ENCODE peak calls at places on chromosomes 4 and X, in four cellular contexts. M, E, W and H are unnamed samples.

GRCh38 chrX:2608638-2609430 is 82.3 kb upstream of the CD99 start:
- DNase-seq in E (peak; percentile 93), W (peak; percentile 82), M (peak; percentile 90), H (peak; percentile 89)

GRCh38 chr4:56910172-56910967 is 2.7 kb downstream of the REST start:
- DNase-seq in M (no peak), E (no peak), W (no peak), H (no peak)

GRCh38 chrX:69424161-69424560 is 80.0 kb upstream of the NALF2 start:
- DNase-seq in M (peak; percentile 32), E (no peak), W (peak; percentile 5), H (peak; percentile 8)

GRCh38 chrX:124010157-124010556 is 48.7 kb downstream of the STAG2 start:
- DNase-seq in E (peak; percentile 28), W (no peak), M (no peak), H (no peak)

GRCh38 chr4:142703694-142704309 is 142.3 kb downstream of the INPP4B start:
- DNase-seq in E (peak; percentile 83), M (no peak), W (no peak), H (no peak)

GRCh38 chr4:41121906-41122305 is 92.4 kb downstream of the APBB2 start:
- DNase-seq in W (no peak), E (no peak), M (no peak), H (no peak)

GRCh38 chrX:110123331-110123782 is 120.4 kb downstream of the TMEM164 start:
- DNase-seq in M (no peak), W (no peak), E (no peak), H (no peak)

GRCh38 chr4:143667461-143667860 is 33.0 kb downstream of the FREM3 start:
- DNase-seq in W (peak; percentile 19), M (no peak), E (no peak), H (no peak)

GRCh38 chr4:54317690-54318089 is 88.6 kb downstream of the PDGFRA start:
- DNase-seq in W (no peak), M (no peak), E (no peak), H (no peak)

GRCh38 chrX:149950681-149951080 is 12.4 kb upstream of the EOLA2 start:
- DNase-seq in W (peak; percentile 55), E (peak; percentile 40), M (peak; percentile 20), H (peak; percentile 14)

GRCh38 chrX:100768679-100769338 is 36.9 kb upstream of the SYTL4 start:
- DNase-seq in M (peak; percentile 76), E (peak; percentile 79), W (peak; percentile 68), H (peak; percentile 80)

GRCh38 chrX:70480660-70481018 is 36.0 kb downstream of the DLG3 start:
- DNase-seq in M (no peak), W (no peak), E (no peak), H (no peak)

GRCh38 chr4:176002007-176002623 is 63.5 kb upstream of the WDR17 start:
- DNase-seq in M (peak; percentile 78), E (peak; percentile 2), W (no peak), H (no peak)

GRCh38 chr4:56326363-56326762 is 60.9 kb downstream of the AASDH start:
- DNase-seq in E (no peak), W (no peak), M (no peak), H (no peak)

GRCh38 chrX:19625612-19626011 is 110.3 kb upstream of the MAP3K15 start:
- DNase-seq in W (no peak), E (peak; percentile 58), M (no peak), H (no peak)

GRCh38 chr4:134722306-134722705 is 520.7 kb upstream of the PABPC4L start:
- DNase-seq in M (no peak), E (no peak), W (no peak), H (no peak)

GRCh38 chrX:107711521-107712041 is 64.0 kb downstream of the TSC22D3 start:
- DNase-seq in M (no peak), W (peak; percentile 19), E (no peak), H (no peak)

GRCh38 chrX:150119323-150119722 is 181.0 kb upstream of the EOLA2 start:
- DNase-seq in E (no peak), W (no peak), M (no peak), H (no peak)

GRCh38 chrX:134512566-134512965 is 52.6 kb downstream of the HPRT1 start:
- DNase-seq in W (peak; percentile 83), E (no peak), M (peak; percentile 31), H (no peak)

GRCh38 chrX:116230136-116230886 is 59.8 kb downstream of the AGTR2 start:
- DNase-seq in W (no peak), E (no peak), M (no peak), H (no peak)

GRCh38 chr4:144591401-144591800 is 54.6 kb upstream of the HHIP start:
- DNase-seq in M (no peak), E (no peak), W (peak; percentile 87), H (no peak)

GRCh38 chr4:65868096-65868824 is 198.0 kb upstream of the EPHA5 start:
- DNase-seq in E (no peak), M (no peak), W (no peak), H (no peak)

GRCh38 chrX:39242187-39242586 is 440.9 kb downstream of the MID1IP1 start:
- DNase-seq in W (no peak), M (peak; percentile 51), E (peak; percentile 44), H (peak; percentile 37)

GRCh38 chr4:8400641-8401325 is 39.7 kb downstream of the ACOX3 start:
- DNase-seq in E (no peak), W (no peak), M (no peak), H (no peak)

GRCh38 chr4:8427761-8428287 is 12.7 kb downstream of the ACOX3 start:
- DNase-seq in W (peak; percentile 26), E (peak; percentile 57), M (peak; percentile 32), H (peak; percentile 21)

GRCh38 chrX:106680716-106681115 is 45.8 kb upstream of the RNF128 start:
- DNase-seq in M (no peak), E (no peak), W (no peak), H (no peak)

GRCh38 chr4:79211490-79211889 is 114.4 kb downstream of the NAA11 start:
- DNase-seq in M (no peak), W (no peak), E (no peak), H (peak; percentile 89)

GRCh38 chr4:179095585-179096228 is 1653.5 kb upstream of the AGA start:
- DNase-seq in W (peak; percentile 51), M (peak; percentile 83), E (no peak), H (peak; percentile 23)

GRCh38 chr4:114302472-114302871 is 296.1 kb upstream of the UGT8 start:
- DNase-seq in M (peak; percentile 11), W (no peak), E (no peak), H (no peak)

GRCh38 chr4:48190839-48191238 is 56.8 kb upstream of the TXK start:
- DNase-seq in W (no peak), E (no peak), M (no peak), H (no peak)

GRCh38 chr4:2058264-2059033 is 678 bp upstream of the NAT8L start:
- DNase-seq in W (no peak), E (no peak), M (peak; percentile 57), H (peak; percentile 82)

GRCh38 chrX:40947276-40947675 is 138.0 kb upstream of the USP9X start:
- DNase-seq in E (no peak), W (peak; percentile 38), M (no peak), H (no peak)

GRCh38 chr4:102343964-102344519 is 1.2 kb downstream of the SLC39A8 start:
- DNase-seq in E (peak; percentile 69), W (no peak), M (no peak), H (peak; percentile 30)

DNA sequence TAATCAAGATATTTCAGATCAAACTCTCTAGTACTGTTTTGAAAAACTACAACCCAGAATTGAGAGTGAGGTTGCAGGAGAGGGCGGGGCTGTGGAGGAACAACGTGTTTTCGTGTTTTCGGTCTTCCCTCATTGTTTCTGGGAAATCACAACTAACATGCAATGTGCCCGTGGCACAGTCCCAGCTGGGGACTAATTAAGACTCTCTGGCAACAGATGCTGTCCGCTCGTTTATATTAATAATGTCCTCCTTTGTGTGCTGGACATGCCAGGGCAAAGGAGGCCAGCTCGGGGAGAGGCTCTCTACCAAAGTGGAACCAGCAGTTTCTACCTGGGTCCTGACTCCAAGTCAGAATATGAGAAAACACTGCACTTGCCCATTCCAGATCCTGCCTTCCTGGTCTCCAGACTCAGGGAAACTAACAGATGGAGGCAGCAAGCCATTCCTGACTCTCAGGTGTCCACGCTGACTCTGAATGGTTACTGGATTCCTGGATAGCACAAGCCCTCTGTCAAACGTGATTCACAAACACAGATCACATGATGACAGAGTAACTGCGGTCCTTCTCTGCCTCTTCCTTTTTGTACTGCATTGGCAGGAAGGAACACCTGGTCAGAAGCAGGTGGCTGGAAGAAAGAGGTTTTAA is 65.1 kb downstream of the COQ2 start:
- DNase-seq in M (no peak), E (peak; percentile 71), W (no peak), H (no peak)
- H3K4me3 ChIP-seq in M (no peak overlapping the region), E (peak overlapping the region; percentile 60), W (no peak overlapping the region), H (no peak overlapping the region)

DNA sequence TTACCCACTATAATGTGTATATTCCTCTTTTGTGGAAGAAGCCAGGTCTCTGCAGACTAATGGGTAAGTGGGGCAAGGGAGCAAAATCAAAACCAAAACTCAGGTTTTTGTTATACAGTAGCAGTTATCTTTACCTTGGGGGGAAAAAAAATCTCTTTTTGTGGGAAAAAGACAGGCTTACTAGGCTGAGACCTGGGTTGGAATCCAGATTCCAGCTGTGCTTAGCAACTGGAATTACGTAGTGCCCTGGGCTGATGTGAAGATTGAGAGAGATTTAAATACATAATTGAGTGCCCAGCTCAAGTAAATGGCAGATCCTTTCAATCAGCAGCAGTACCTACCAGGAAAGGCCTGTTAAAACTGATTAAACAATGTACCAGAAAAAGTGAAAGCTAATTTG is 15.4 kb upstream of the SCD5 start:
- DNase-seq in E (no peak), W (no peak), M (no peak), H (no peak)
- H3K4me3 ChIP-seq in E (no peak overlapping the region), W (no peak overlapping the region), M (no peak overlapping the region), H (no peak overlapping the region)

DNA sequence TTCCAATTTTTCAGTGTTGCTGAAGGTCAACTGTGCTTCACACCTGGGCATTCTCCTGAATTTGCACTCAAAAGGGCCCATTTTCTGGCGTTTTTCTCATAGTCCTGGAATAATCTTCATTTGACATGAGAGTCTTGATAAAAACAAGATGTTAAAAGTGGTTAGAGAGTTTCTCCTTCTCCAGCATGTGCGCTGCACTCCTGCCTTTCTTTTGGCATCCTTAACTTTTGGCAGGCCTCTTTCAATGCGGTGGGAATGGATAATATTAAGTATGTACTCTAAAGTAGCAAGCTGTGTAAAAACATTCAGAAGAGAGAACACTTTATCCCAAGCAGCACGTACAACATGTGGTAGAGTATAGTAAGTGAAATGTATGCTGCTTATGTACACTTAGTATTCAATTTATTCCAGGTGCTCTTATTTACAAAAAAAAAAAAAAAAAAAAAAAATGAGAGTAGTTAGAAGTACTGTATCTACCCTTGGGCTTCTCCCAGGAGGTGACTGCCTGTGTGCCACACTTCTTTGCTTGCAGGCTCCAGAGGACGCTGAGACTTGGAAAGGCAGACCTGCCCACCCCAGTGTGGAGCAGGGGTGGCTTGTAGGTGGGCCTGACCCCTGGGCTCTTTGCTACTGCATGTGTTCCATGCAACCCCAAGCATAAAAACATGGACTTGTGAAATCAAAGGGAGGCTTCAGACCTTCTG is 3.9 kb downstream of the FGF2 start:
- DNase-seq in M (no peak), W (no peak), E (no peak), H (no peak)
- H3K4me3 ChIP-seq in M (peak overlapping the region; percentile 68), W (no peak overlapping the region), E (no peak overlapping the region), H (no peak overlapping the region)

DNA sequence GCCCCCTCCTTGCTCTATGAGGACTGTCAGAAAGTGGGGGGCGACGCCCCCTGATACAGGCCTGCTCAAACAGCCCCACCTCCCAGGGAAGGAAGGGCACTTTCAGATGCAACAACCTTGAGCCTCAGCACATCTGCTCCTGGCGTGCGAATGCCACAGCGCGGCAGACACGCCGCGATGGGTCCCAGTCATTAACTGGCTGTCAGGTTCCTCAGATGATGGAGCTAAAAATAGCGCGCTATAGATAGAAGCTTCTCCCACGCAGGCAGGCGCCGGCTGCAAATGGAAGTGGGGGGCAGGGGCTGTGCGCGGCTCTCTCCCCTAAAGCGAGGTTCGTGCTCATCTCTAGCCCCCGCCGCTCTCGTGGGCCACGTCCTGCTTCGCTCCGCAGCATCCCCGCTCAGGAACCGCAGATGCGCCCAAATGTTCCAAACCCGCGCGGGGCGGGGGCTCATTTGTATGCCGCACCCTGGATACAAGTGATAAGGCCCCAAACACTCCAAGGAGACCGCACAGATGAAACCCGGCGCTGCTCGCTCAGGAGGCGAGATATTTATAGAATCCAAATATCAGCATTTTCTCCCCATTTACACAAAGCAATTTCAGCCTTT is 57.7 kb upstream of the LGI2 start:
- DNase-seq in E (no peak), W (no peak), M (peak; percentile 47), H (peak; percentile 53)
- H3K4me3 ChIP-seq in E (no peak overlapping the region), W (no peak overlapping the region), M (peak overlapping the region; percentile 54), H (peak overlapping the region; percentile 29)